ENCODE peak calls at places on chromosomes 12 and 14, in four cellular contexts. Q is WTC11, F is adrenal gland, W is AG04450. S is an unnamed sample.

GRCh38 chr12:27221625-27222387 is 22.3 kb upstream of the STK38L start:
- DNase-seq in F (no peak), W (no peak), Q (no peak), S (no peak)

GRCh38 chr12:5691943-5692342 is 253.1 kb downstream of the ANO2 start:
- DNase-seq in W (no peak), Q (no peak), F (no peak), S (no peak)

GRCh38 chr12:39619660-39620433 is at the start of gene ABCD2:
- DNase-seq in W (peak), Q (peak), F (peak), S (peak)

GRCh38 chr12:46373303-46374182 is 970 bp upstream of the SLC38A2 start:
- DNase-seq in W (no peak), F (peak), Q (peak), S (peak)

GRCh38 chr14:34872822-34873590 is 2.2 kb downstream of the BAZ1A start:
- DNase-seq in F (no peak), W (no peak), Q (no peak), S (peak)

GRCh38 chr14:35696575-35696974 is 112.5 kb downstream of the RALGAPA1 start:
- DNase-seq in W (no peak), F (no peak), Q (no peak), S (no peak)

GRCh38 chr12:81176796-81177195 is 98.9 kb downstream of the ACSS3 start:
- DNase-seq in Q (no peak), W (no peak), F (no peak), S (no peak)

GRCh38 chr12:98198261-98198982 is 317.0 kb upstream of the TMPO start:
- DNase-seq in F (no peak), Q (no peak), W (no peak), S (peak)

GRCh38 chr12:26224657-26225056 is 29.3 kb downstream of the SSPN start:
- DNase-seq in Q (no peak), F (no peak), W (no peak), S (no peak)

GRCh38 chr12:10140001-10140400 is 10.0 kb upstream of the CLEC7A start:
- DNase-seq in W (no peak), Q (peak), F (no peak), S (peak)

GRCh38 chr12:49887536-49888401 is 15.9 kb downstream of the FAIM2 start:
- DNase-seq in F (no peak), W (no peak), Q (no peak), S (no peak)

GRCh38 chr12:32455607-32456063 is 56.3 kb downstream of the FGD4 start:
- DNase-seq in W (peak), Q (no peak), F (peak), S (peak)

GRCh38 chr14:96077983-96078686 is 39.0 kb downstream of the C14orf132 start:
- DNase-seq in W (no peak), Q (no peak), F (no peak), S (peak)

GRCh38 chr12:112422531-112422930 is 3.8 kb downstream of the PTPN11 start:
- DNase-seq in W (no peak), F (peak), Q (no peak), S (no peak)

GRCh38 chr14:26187996-26188605 is 409.7 kb downstream of the NOVA1 start:
- DNase-seq in F (no peak), W (no peak), Q (no peak), S (no peak)

GRCh38 chr14:90382491-90383125 is 14.2 kb upstream of the CALM1 start:
- DNase-seq in W (no peak), F (peak), Q (peak), S (no peak)

GRCh38 chr14:24095196-24096068 is 1.3 kb downstream of the PCK2 start:
- DNase-seq in Q (peak), W (no peak), F (peak), S (peak)

GRCh38 chr14:24092110-24092959 is 1.8 kb upstream of the PCK2 start:
- DNase-seq in F (no peak), W (no peak), Q (no peak), S (no peak)

GRCh38 chr14:24092960-24093900 is 881 bp upstream of the PCK2 start:
- DNase-seq in W (no peak), F (no peak), Q (no peak), S (no peak)

GRCh38 chr14:24094839-24095195 is 706 bp downstream of the PCK2 start:
- DNase-seq in W (no peak), F (no peak), Q (no peak), S (no peak)

DNA sequence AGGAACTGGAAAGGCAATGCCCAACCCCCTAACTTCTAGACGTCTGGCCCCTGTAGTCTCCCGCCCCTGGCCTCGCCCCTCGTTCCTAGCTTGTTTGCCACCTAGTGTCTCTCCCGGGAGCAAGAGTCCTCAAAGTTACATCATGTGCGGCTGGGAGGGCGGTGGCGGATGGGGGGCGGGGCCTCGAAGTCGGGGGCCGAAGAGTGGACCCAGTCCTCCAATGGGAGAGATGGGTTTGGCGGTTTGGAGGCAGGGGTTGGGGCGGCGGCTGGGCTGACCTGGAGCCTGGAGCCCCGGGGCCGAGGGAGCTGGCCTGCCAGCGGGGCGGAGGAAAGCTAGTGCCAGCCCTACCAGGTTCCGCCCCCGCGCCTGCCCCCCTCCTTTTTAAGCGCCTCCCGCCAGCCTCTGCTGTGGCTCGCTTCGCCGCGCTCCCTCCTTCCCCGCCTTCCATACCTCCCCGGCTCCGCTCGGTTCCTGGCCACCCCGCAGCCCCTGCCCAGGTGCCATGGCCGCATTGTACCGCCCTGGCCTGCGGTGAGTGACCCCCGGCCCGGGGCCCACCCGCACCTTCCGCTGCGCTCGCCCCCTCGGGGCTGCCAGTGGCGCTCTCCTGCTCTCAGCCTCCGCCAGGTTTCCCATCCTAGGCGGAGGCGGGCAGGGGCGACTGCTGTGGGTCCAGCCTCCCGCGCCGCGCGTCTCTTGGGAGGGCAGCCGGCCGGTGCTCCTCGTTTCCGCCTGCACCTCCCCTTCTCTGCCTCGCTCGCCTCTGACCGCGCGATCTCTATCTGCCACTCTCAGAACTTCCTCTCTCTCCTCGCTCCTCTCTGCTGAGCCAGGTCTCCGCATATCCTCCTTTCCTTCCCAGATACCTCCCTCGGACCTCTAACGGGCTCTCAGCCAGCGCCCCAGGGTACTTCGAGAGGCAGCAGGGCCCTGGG is at the start of gene PCK2:
- DNase-seq in Q (peak), W (peak), F (peak), S (peak)
- TF ChIP-seq CTCF in Q (no peak), W (no peak), F (peak), S (no peak)

GRCh38 chr12:103881261-103881660 is 40.2 kb upstream of the NT5DC3 start:
- DNase-seq in F (no peak), Q (no peak), W (no peak), S (no peak)

GRCh38 chr12:103884316-103884715 is 43.3 kb upstream of the NT5DC3 start:
- DNase-seq in W (peak), F (peak), Q (no peak), S (peak)

GRCh38 chr12:103880299-103881142 is 39.5 kb upstream of the NT5DC3 start:
- DNase-seq in F (no peak), W (no peak), Q (no peak), S (no peak)

GRCh38 chr12:103879878-103880277 is 38.8 kb upstream of the NT5DC3 start:
- DNase-seq in W (no peak), F (no peak), Q (no peak), S (no peak)

GRCh38 chr12:103882861-103883596 is 42.0 kb upstream of the NT5DC3 start:
- DNase-seq in W (no peak), Q (no peak), F (no peak), S (peak)
- TF ChIP-seq CTCF in W (no peak), Q (no peak), F (no peak), S (no peak)

DNA sequence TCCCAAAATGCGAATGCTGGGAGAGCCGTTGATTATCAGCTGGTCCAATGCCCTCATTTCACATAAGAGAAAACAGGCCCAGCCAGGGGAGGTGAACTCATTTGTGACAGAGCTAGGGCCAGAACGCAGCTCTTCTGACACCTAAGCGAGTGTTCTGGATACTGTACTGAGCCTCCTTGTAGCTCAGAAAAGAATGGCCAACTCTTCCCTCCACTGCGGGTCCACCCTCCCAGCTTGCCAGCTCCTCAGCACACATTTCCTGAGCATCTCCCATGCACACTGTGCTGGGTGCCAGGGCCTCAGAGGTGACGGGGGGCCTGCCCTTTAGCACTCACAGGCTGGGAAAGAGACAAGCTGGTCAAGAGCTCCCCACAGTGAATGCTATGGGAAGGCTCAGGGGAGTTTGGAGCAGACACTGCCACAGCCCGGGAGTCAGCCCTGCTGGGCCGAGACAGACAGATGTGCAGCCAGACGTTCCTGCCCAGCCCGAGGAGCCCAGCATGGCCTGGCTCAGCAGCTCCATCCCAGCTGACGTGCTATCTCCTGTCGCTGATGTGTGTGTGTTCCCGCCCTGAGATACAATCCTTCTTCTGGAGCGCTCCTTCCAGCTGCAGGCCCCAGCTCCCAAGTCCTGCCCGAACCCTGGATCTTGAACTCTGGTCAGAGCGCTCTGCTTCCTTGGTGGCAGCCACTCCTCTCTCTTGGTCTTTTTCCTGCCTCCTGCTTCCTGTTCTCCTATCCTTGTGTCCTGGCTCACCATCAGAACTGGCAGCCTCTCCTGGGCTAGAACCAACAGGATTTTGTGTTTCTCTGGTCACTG is 3.6 kb downstream of the CMTM5 start:
- DNase-seq in W (no peak), Q (no peak), F (no peak), S (no peak)
- TF ChIP-seq CTCF in W (no peak), Q (no peak), F (no peak), S (no peak)

GRCh38 chr14:57189070-57189469 is 79.6 kb downstream of the EXOC5 start:
- DNase-seq in Q (no peak), F (no peak), W (no peak), S (no peak)
- TF ChIP-seq CTCF in Q (no peak), F (no peak), W (no peak), S (no peak)

DNA sequence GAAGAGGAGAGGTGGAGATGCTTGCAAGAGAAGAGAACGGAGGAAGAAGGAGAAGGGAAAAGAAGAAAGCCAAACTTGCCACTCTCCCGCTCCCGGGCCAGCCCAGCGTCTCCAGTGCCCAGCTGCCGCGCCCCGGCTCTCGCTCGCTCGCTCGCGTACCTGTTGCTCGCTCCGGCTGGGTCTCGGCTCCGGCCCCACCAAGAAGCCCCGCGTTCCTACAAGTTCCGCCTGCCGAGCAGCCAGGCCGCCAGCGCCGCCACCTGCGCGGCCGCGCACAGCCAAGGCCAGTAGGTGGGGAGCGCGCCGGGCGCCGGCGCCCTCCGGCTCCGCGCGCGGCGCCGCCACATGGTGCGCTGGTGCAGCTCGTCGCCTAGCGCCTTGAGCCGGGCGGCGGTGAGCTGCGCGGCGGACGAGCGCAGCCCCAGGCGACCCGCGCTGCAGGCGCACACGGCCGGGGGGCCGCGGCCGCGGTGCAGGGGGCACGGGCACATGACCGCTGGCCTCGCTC is 370 bp downstream of the HRK start:
- DNase-seq in W (no peak), F (no peak), Q (peak), S (peak)
- TF ChIP-seq CTCF in W (no peak), F (no peak), Q (no peak), S (no peak)

DNA sequence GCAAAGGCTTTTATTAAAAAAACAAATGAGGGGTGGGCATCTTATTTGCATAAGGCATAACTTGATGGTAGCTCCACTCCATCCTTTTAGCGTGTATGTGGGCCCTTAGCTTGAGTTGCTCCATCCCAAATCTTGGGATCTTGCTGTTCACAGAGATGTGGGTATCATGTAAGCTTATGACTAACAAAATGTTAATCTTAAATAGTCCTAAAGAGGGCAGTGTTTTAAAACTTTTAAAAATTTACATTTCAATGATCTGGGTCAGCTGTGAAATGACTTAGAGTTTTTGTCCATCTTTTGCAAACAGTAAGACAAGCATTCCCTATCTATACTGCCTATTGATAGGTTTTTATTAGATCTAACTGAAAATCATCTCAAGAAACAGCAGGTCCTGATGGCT is 86.0 kb downstream of the SLCO1A2 start:
- DNase-seq in F (no peak), W (no peak), Q (no peak), S (peak)
- TF ChIP-seq CTCF in F (no peak), W (no peak), Q (no peak), S (peak)

GRCh38 chr12:100239589-100239988 is 27.3 kb downstream of the DEPDC4 start:
- DNase-seq in W (no peak), Q (no peak), F (no peak), S (no peak)

GRCh38 chr12:100234166-100234565 is 32.7 kb downstream of the DEPDC4 start:
- DNase-seq in F (peak), Q (no peak), W (peak), S (peak)

GRCh38 chr12:100238801-100239200 is 28.1 kb downstream of the DEPDC4 start:
- DNase-seq in W (no peak), F (no peak), Q (no peak), S (no peak)

GRCh38 chr12:100229876-100230275 is 29.3 kb downstream of the ACTR6 start:
- DNase-seq in F (no peak), Q (no peak), W (no peak), S (peak)

GRCh38 chr12:100234591-100235304 is 32.1 kb downstream of the DEPDC4 start:
- DNase-seq in W (peak), Q (no peak), F (no peak), S (peak)
- TF ChIP-seq CTCF in W (peak), Q (peak), F (peak), S (peak)